ENCODE peak calls at places on chromosomes 12 and 14, in five cellular contexts. W is GM19239; A is WTC11; G is activated naive CD4-positive, alpha-beta T cell; B is HT-29. J is an unnamed sample.

GRCh38 chr12:122067966-122068365 is 10.6 kb upstream of the MLXIP start:
- DNase-seq in W (peak), A (no peak), G (no peak), B (no peak), J (no peak)

GRCh38 chr14:96727980-96728717 is 69.0 kb upstream of the VRK1 start:
- DNase-seq in W (no peak), A (no peak), G (no peak), B (no peak), J (no peak)

GRCh38 chr14:68110989-68111704 is 291.6 kb downstream of the RAD51B start:
- DNase-seq in W (no peak), A (no peak), G (no peak), B (no peak), J (no peak)

GRCh38 chr12:115135800-115136211 is 451.8 kb upstream of the TBX3 start:
- DNase-seq in W (no peak), A (no peak), G (no peak), B (no peak), J (no peak)

GRCh38 chr12:109200825-109201495 is 84.6 kb downstream of the ACACB start:
- DNase-seq in W (no peak), A (no peak), G (no peak), B (no peak), J (no peak)

GRCh38 chr12:47980172-47980571 is 16.8 kb downstream of the TMEM106C start:
- DNase-seq in W (no peak), A (no peak), G (no peak), B (no peak), J (no peak)

GRCh38 chr12:121789800-121790748 is 3.4 kb downstream of the RHOF start:
- DNase-seq in W (peak), A (no peak), G (peak), B (no peak), J (no peak)

GRCh38 chr14:54712371-54712998 is 145.6 kb downstream of the SAMD4A start:
- DNase-seq in W (no peak), A (no peak), G (no peak), B (no peak), J (no peak)

J was measured in T47D.